ENCODE peak calls at places on chromosomes 2 and 18, in eight cellular contexts. H, S, V, J, X, G, M and I are unnamed samples.

GRCh38 chr2:1136071-1136470 is 185.4 kb downstream of the SNTG2 start:
- DNase-seq in H (no peak), S (no peak), V (no peak), J (no peak), X (peak), G (no peak), M (no peak), I (peak)

GRCh38 chr18:11955299-11956029 is 25.8 kb upstream of the IMPA2 start:
- DNase-seq in H (peak), S (peak), V (no peak), J (peak), X (peak), G (no peak), M (no peak), I (peak)

GRCh38 chr2:236179653-236180500 is 11.7 kb upstream of the GBX2 start:
- DNase-seq in H (peak), S (no peak), V (no peak), J (peak), X (no peak), G (no peak), M (no peak), I (no peak)

GRCh38 chr2:199811360-199811759 is 39.6 kb downstream of the FTCDNL1 start:
- DNase-seq in H (no peak), S (no peak), V (no peak), J (no peak), X (no peak), G (no peak), M (no peak), I (no peak)

GRCh38 chr2:205908491-205909193 is 177.3 kb downstream of the INO80D start:
- DNase-seq in H (no peak), S (no peak), V (no peak), J (no peak), X (no peak), G (no peak), M (no peak), I (no peak)

GRCh38 chr2:98654702-98655488 is 46.5 kb downstream of the UNC50 start:
- DNase-seq in H (no peak), S (no peak), V (no peak), J (peak), X (no peak), G (no peak), M (no peak), I (peak)

GRCh38 chr2:29632018-29632417 is 289.4 kb downstream of the ALK start:
- DNase-seq in H (no peak), S (no peak), V (no peak), J (no peak), X (no peak), G (no peak), M (no peak), I (no peak)

GRCh38 chr2:220891405-220891804 is 680.7 kb downstream of the EPHA4 start:
- DNase-seq in H (peak), S (no peak), V (no peak), J (peak), X (no peak), G (peak), M (no peak), I (no peak)

GRCh38 chr2:112290098-112290497 is 14.7 kb downstream of the ZC3H6 start:
- DNase-seq in H (no peak), S (no peak), V (no peak), J (peak), X (no peak), G (no peak), M (no peak), I (no peak)

GRCh38 chr2:208698114-208698513 is 291.5 kb downstream of the PTH2R start:
- DNase-seq in H (no peak), S (no peak), V (no peak), J (no peak), X (no peak), G (no peak), M (no peak), I (no peak)

GRCh38 chr2:71609029-71609428 is 155.7 kb downstream of the DYSF start:
- DNase-seq in H (no peak), S (no peak), V (no peak), J (peak), X (no peak), G (no peak), M (no peak), I (no peak)

GRCh38 chr2:156537147-156537546 is 101.0 kb downstream of the GPD2 start:
- DNase-seq in H (no peak), S (no peak), V (no peak), J (no peak), X (no peak), G (no peak), M (no peak), I (no peak)

GRCh38 chr2:238169708-238170251 is 11.0 kb downstream of the ERFE start:
- DNase-seq in H (peak), S (no peak), V (no peak), J (peak), X (no peak), G (no peak), M (no peak), I (peak)

GRCh38 chr2:109721117-109721504 is 73.0 kb upstream of the RGPD5 start:
- DNase-seq in H (no peak), S (no peak), V (no peak), J (no peak), X (no peak), G (no peak), M (no peak), I (no peak)

GRCh38 chr2:170461875-170462274 is 253.3 kb upstream of the SP5 start:
- DNase-seq in H (no peak), S (no peak), V (no peak), J (peak), X (no peak), G (no peak), M (no peak), I (no peak)

GRCh38 chr2:138503087-138503442 is 1.5 kb downstream of the SPOPL start:
- DNase-seq in H (no peak), S (no peak), V (no peak), J (peak), X (no peak), G (no peak), M (no peak), I (peak)

GRCh38 chr2:66872056-66872821 is 437.3 kb downstream of the MEIS1 start:
- DNase-seq in H (no peak), S (no peak), V (no peak), J (peak), X (no peak), G (no peak), M (no peak), I (no peak)

GRCh38 chr18:55237665-55238064 is 278.4 kb upstream of the CCDC68 start:
- DNase-seq in H (no peak), S (no peak), V (no peak), J (no peak), X (no peak), G (no peak), M (no peak), I (no peak)

GRCh38 chr18:394997-395383 is 105.5 kb downstream of the COLEC12 start:
- DNase-seq in H (no peak), S (no peak), V (no peak), J (peak), X (no peak), G (no peak), M (no peak), I (no peak)

GRCh38 chr2:14554829-14555580 is 77.5 kb upstream of the LRATD1 start:
- DNase-seq in H (no peak), S (no peak), V (no peak), J (no peak), X (no peak), G (no peak), M (no peak), I (no peak)

GRCh38 chr2:112062894-112063293 is 7.8 kb downstream of the TMEM87B start:
- DNase-seq in H (no peak), S (no peak), V (no peak), J (no peak), X (no peak), G (no peak), M (no peak), I (no peak)

GRCh38 chr2:71736091-71736878 is 282.9 kb downstream of the DYSF start:
- DNase-seq in H (no peak), S (no peak), V (no peak), J (no peak), X (no peak), G (no peak), M (no peak), I (no peak)

GRCh38 chr2:134815741-134816140 is 22.7 kb upstream of the ACMSD start:
- DNase-seq in H (no peak), S (no peak), V (no peak), J (no peak), X (no peak), G (no peak), M (no peak), I (no peak)

GRCh38 chr2:125073440-125073839 is 1048.4 kb downstream of the CNTNAP5 start:
- DNase-seq in H (no peak), S (no peak), V (no peak), J (no peak), X (no peak), G (no peak), M (no peak), I (no peak)
- TF ChIP-seq MAX in H (no peak), S (no peak), V (no peak), J (no peak), X (no peak), G (no peak), M (no peak), I (no peak)

DNA sequence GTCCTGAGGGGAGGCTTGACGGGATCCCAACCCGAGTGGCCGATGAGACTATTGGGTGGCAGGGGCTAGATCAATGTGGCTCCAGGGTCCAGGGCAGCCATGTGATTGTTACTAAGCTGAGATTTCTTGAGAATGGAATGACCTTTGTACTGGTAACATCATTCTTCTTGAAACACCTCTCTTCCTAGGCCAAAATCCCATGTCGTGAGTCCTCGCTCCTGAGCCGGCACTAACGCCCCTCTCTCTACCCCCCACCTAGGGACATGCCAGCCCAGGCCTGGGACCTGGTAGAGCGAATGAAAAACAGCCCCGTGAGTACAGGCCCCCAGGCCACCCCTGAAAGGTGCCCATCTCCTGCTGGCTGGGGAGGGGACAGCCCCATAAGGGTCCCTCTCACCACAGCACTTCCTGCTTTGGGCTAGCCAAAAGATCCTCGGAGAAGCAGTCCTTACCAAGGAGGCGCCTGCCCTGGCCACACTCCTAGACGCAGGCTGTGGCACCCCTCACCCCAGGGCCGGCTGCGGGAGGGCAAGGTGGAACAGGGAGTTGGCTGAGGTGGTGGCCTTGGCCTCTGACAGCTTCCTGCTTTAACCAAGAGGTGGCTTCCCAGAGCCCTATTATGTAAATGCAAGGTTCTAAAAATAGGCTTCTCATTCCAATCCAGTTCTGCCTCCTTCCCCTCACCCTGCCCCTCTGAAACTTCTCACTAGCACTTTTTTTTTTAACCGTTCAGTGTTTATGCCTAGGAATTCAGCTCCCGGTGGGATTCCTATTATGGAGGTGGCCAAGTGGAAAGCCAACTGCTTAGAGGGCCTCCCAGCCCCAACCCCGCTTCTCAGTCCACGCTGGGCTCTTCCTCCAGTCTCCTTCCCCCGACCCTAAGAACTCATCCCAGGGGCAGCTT is 126.6 kb upstream of the PPP1CB start:
- DNase-seq in H (no peak), S (peak), V (peak), J (no peak), X (no peak), G (no peak), M (no peak), I (peak)
- TF ChIP-seq POLR2A in H (no peak), S (no peak), V (peak), J (no peak), X (no peak), G (no peak), M (no peak), I (no peak)

GRCh38 chr18:31973929-31974546 is 31.1 kb upstream of the TRAPPC8 start:
- DNase-seq in H (no peak), S (no peak), V (no peak), J (no peak), X (no peak), G (no peak), M (no peak), I (no peak)

GRCh38 chr18:31976242-31976641 is 33.3 kb upstream of the TRAPPC8 start:
- DNase-seq in H (no peak), S (no peak), V (no peak), J (no peak), X (no peak), G (no peak), M (no peak), I (no peak)

GRCh38 chr18:31978616-31979015 is 35.7 kb upstream of the TRAPPC8 start:
- DNase-seq in H (no peak), S (no peak), V (no peak), J (no peak), X (no peak), G (no peak), M (no peak), I (no peak)

GRCh38 chr18:31979714-31980113 is 36.8 kb upstream of the TRAPPC8 start:
- DNase-seq in H (no peak), S (no peak), V (no peak), J (peak), X (no peak), G (no peak), M (no peak), I (no peak)

GRCh38 chr18:31977270-31977872 is 34.4 kb upstream of the TRAPPC8 start:
- DNase-seq in H (peak), S (peak), V (no peak), J (peak), X (peak), G (peak), M (peak), I (peak)
- TF ChIP-seq MAX in H (no peak), S (no peak), V (no peak), J (no peak), X (no peak), G (no peak), M (no peak), I (no peak)

GRCh38 chr2:25044990-25045389 is 3.1 kb downstream of the EFR3B start:
- DNase-seq in H (no peak), S (no peak), V (peak), J (no peak), X (no peak), G (no peak), M (no peak), I (no peak)

GRCh38 chr2:25042321-25043240 is 705 bp downstream of the EFR3B start:
- DNase-seq in H (peak), S (no peak), V (no peak), J (peak), X (peak), G (no peak), M (no peak), I (peak)

GRCh38 chr2:25041928-25042320 is at the start of gene EFR3B:
- DNase-seq in H (peak), S (peak), V (peak), J (peak), X (peak), G (peak), M (peak), I (peak)

GRCh38 chr2:25044011-25044410 is 2.1 kb downstream of the EFR3B start:
- DNase-seq in H (no peak), S (no peak), V (no peak), J (no peak), X (no peak), G (no peak), M (no peak), I (no peak)

DNA sequence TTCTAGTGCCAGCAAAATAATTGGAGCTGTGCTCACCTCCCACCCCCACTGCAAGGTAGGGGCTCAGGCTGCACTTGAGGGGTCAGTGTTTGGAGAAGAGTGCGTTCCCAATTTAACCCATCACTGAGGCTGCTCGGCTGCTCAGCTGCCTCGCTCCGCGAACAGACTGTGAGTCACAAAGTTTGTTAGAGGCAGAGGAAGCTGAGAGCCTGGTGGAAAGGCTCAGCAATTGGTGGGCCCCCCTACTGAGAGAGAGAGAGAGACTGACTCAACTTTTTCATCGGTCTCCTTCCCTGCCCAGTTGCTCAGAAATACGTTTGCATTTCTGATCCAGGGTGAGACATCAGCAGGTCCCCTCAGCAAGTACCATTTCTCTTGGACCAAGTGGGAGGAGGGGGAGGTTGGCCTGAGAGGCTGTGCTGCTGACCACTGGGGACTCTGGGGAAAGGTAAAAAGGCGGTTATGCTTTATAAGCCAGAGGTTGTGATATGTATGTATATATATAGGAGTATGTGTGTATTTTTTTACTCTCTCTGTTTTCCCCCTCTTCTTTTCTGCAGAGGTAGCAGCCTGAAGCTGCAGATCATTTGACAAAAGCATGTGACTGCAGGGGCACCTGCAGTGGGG is 1.5 kb downstream of the EFR3B start:
- DNase-seq in H (peak), S (no peak), V (no peak), J (peak), X (no peak), G (no peak), M (no peak), I (peak)
- TF ChIP-seq POLR2A in H (no peak), S (no peak), V (no peak), J (no peak), X (no peak), G (no peak), M (no peak), I (no peak)